ENCODE peak calls at places on chromosomes 4 and X, in nine cellular contexts. One of them, this sample, is unnamed.

GRCh38 chr4:10135252-10135651 is 18.7 kb upstream of the WDR1 start:
- DNase-seq in endothelial cell of umbilical vein: no peak
- DNase-seq in esophagus squamous epithelium: no peak
- DNase-seq in tibial nerve: no peak
- DNase-seq in lower leg skin: no peak
- DNase-seq in transverse colon: no peak
- DNase-seq in K562: no peak
- DNase-seq in IMR-90: no peak
- DNase-seq in H1: no peak
- DNase-seq in this sample: no peak

GRCh38 chrX:57583477-57583876 is 8.3 kb upstream of the ZXDB start:
- DNase-seq in H1: no peak
- DNase-seq in transverse colon: peak
- DNase-seq in endothelial cell of umbilical vein: no peak
- DNase-seq in tibial nerve: no peak
- DNase-seq in K562: no peak
- DNase-seq in lower leg skin: no peak
- DNase-seq in esophagus squamous epithelium: no peak
- DNase-seq in IMR-90: no peak
- DNase-seq in this sample: no peak

GRCh38 chr4:8704632-8705031 is 112.1 kb downstream of the CPZ start:
- DNase-seq in K562: no peak
- DNase-seq in H1: no peak
- DNase-seq in lower leg skin: no peak
- DNase-seq in endothelial cell of umbilical vein: no peak
- DNase-seq in tibial nerve: no peak
- DNase-seq in esophagus squamous epithelium: no peak
- DNase-seq in IMR-90: no peak
- DNase-seq in transverse colon: no peak
- DNase-seq in this sample: no peak

GRCh38 chr4:46804781-46805413 is 104.1 kb downstream of the COX7B2 start:
- DNase-seq in lower leg skin: no peak
- DNase-seq in endothelial cell of umbilical vein: no peak
- DNase-seq in H1: no peak
- DNase-seq in IMR-90: no peak
- DNase-seq in transverse colon: no peak
- DNase-seq in K562: no peak
- DNase-seq in tibial nerve: no peak
- DNase-seq in esophagus squamous epithelium: no peak
- DNase-seq in this sample: no peak

GRCh38 chr4:91936301-91936700 is 367.5 kb upstream of the GRID2 start:
- DNase-seq in endothelial cell of umbilical vein: no peak
- DNase-seq in K562: no peak
- DNase-seq in IMR-90: peak
- DNase-seq in lower leg skin: no peak
- DNase-seq in transverse colon: no peak
- DNase-seq in esophagus squamous epithelium: no peak
- DNase-seq in H1: no peak
- DNase-seq in tibial nerve: no peak
- DNase-seq in this sample: no peak

GRCh38 chr4:7261174-7261573 is 68.8 kb downstream of the SORCS2 start:
- DNase-seq in K562: no peak
- DNase-seq in endothelial cell of umbilical vein: no peak
- DNase-seq in IMR-90: no peak
- DNase-seq in lower leg skin: no peak
- DNase-seq in H1: no peak
- DNase-seq in tibial nerve: no peak
- DNase-seq in esophagus squamous epithelium: no peak
- DNase-seq in transverse colon: no peak
- DNase-seq in this sample: no peak

GRCh38 chr4:48410812-48411211 is 69.5 kb downstream of the SLAIN2 start:
- DNase-seq in IMR-90: no peak
- DNase-seq in esophagus squamous epithelium: no peak
- DNase-seq in endothelial cell of umbilical vein: no peak
- DNase-seq in transverse colon: no peak
- DNase-seq in H1: no peak
- DNase-seq in lower leg skin: no peak
- DNase-seq in tibial nerve: no peak
- DNase-seq in K562: no peak
- DNase-seq in this sample: no peak

GRCh38 chrX:20066968-20067708 is 49.6 kb downstream of the MAP7D2 start:
- DNase-seq in IMR-90: peak
- DNase-seq in endothelial cell of umbilical vein: peak
- DNase-seq in esophagus squamous epithelium: no peak
- DNase-seq in transverse colon: peak
- DNase-seq in lower leg skin: no peak
- DNase-seq in tibial nerve: no peak
- DNase-seq in K562: peak
- DNase-seq in H1: no peak
- DNase-seq in this sample: no peak

GRCh38 chrX:153969904-153970397 is 1.7 kb downstream of the HCFC1 start:
- DNase-seq in transverse colon: no peak
- DNase-seq in IMR-90: peak
- DNase-seq in K562: peak
- DNase-seq in endothelial cell of umbilical vein: peak
- DNase-seq in tibial nerve: no peak
- DNase-seq in esophagus squamous epithelium: no peak
- DNase-seq in H1: no peak
- DNase-seq in lower leg skin: no peak
- DNase-seq in this sample: no peak

GRCh38 chrX:112800901-112801775 is 39.5 kb downstream of the AMOT start:
- DNase-seq in IMR-90: no peak
- DNase-seq in K562: no peak
- DNase-seq in tibial nerve: no peak
- DNase-seq in H1: no peak
- DNase-seq in endothelial cell of umbilical vein: no peak
- DNase-seq in transverse colon: no peak
- DNase-seq in lower leg skin: no peak
- DNase-seq in esophagus squamous epithelium: no peak
- DNase-seq in this sample: no peak

GRCh38 chr4:182881928-182882327 is 35.3 kb downstream of the DCTD start:
- DNase-seq in esophagus squamous epithelium: no peak
- DNase-seq in endothelial cell of umbilical vein: no peak
- DNase-seq in K562: no peak
- DNase-seq in H1: no peak
- DNase-seq in tibial nerve: peak
- DNase-seq in transverse colon: no peak
- DNase-seq in lower leg skin: no peak
- DNase-seq in IMR-90: no peak
- DNase-seq in this sample: no peak

GRCh38 chr4:98521486-98521885 is 136.9 kb downstream of the TSPAN5 start:
- DNase-seq in transverse colon: no peak
- DNase-seq in IMR-90: no peak
- DNase-seq in K562: no peak
- DNase-seq in tibial nerve: no peak
- DNase-seq in esophagus squamous epithelium: no peak
- DNase-seq in H1: no peak
- DNase-seq in endothelial cell of umbilical vein: no peak
- DNase-seq in lower leg skin: no peak
- DNase-seq in this sample: no peak
- TF ChIP-seq POLR2A in transverse colon: no peak
- TF ChIP-seq POLR2A in IMR-90: no peak
- TF ChIP-seq POLR2A in K562: no peak
- TF ChIP-seq POLR2A in tibial nerve: no peak
- TF ChIP-seq POLR2A in esophagus squamous epithelium: no peak
- TF ChIP-seq POLR2A in H1: no peak
- TF ChIP-seq POLR2A in endothelial cell of umbilical vein: no peak
- TF ChIP-seq POLR2A in lower leg skin: no peak
- TF ChIP-seq POLR2A in this sample: no peak

DNA sequence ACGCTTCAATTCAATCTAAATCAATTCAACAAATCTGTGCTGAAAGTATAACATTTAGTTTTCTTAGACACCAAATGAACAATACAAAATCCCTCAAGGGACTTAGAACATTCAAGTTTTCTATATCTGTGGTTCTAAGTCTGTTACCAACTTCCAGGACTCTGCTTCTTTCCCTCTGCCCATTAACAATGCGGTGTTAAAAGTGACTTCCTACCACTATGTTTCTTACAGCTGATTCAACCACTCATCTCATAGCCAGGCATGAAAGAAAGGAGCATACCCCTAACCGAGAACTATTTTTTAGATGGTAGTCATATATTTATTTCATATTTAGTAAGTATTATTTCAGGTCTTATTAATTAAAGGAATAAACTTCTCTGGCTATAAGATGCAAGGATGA is 38.9 kb downstream of the PPA2 start:
- DNase-seq in IMR-90: no peak
- DNase-seq in lower leg skin: no peak
- DNase-seq in K562: no peak
- DNase-seq in H1: no peak
- DNase-seq in esophagus squamous epithelium: no peak
- DNase-seq in tibial nerve: no peak
- DNase-seq in transverse colon: no peak
- DNase-seq in endothelial cell of umbilical vein: no peak
- DNase-seq in this sample: no peak
- TF ChIP-seq POLR2A in IMR-90: no peak
- TF ChIP-seq POLR2A in lower leg skin: no peak
- TF ChIP-seq POLR2A in K562: no peak
- TF ChIP-seq POLR2A in H1: no peak
- TF ChIP-seq POLR2A in esophagus squamous epithelium: no peak
- TF ChIP-seq POLR2A in tibial nerve: no peak
- TF ChIP-seq POLR2A in transverse colon: no peak
- TF ChIP-seq POLR2A in endothelial cell of umbilical vein: no peak
- TF ChIP-seq POLR2A in this sample: no peak

DNA sequence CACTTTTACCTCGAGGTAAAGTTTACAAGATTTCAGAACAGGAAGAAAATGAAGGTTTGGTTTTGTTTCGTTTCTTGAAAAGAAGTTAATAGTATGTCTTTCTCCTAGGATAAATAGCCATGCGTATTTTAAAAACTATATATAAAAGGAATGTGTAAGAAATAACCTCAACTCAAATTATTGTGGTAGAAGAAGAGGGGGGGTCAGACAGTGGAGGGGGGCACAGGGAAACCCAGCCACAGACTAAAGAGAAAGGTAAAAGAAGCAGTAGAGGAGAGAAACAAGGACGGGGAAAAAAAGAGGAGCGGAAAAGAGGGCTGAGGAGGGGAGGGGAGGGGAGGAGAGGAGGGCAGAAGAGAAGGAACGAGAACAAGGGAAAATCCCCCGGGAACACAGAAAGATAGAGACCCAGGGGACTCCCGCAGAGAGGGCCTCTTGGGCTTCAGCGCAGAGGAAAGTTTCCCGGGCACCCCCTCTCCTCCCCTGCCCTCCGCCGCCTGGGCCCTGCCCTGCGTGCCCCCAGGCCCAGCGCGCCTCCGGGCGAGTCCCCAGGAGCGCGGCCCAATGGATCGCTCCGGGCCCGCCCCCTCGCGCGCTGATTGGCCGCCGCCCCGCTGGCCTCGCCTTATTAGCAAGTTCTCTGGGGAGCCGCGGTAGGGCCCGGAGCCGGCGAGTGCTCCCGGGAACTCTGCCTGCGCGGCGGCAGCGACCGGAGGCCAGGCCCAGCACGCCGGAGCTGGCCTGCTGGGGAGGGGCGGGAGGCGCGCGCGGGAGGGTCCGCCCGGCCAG is at the start of gene MSX1:
- DNase-seq in lower leg skin: peak
- DNase-seq in K562: peak
- DNase-seq in tibial nerve: peak
- DNase-seq in endothelial cell of umbilical vein: peak
- DNase-seq in IMR-90: peak
- DNase-seq in transverse colon: peak
- DNase-seq in esophagus squamous epithelium: no peak
- DNase-seq in H1: peak
- DNase-seq in this sample: peak
- TF ChIP-seq POLR2A in lower leg skin: peak
- TF ChIP-seq POLR2A in K562: peak
- TF ChIP-seq POLR2A in tibial nerve: no peak
- TF ChIP-seq POLR2A in endothelial cell of umbilical vein: peak
- TF ChIP-seq POLR2A in IMR-90: peak
- TF ChIP-seq POLR2A in transverse colon: no peak
- TF ChIP-seq POLR2A in esophagus squamous epithelium: peak
- TF ChIP-seq POLR2A in H1: no peak
- TF ChIP-seq POLR2A in this sample: peak

GRCh38 chr4:184350213-184350817 is 124.0 kb downstream of the IRF2 start:
- DNase-seq in IMR-90: no peak
- DNase-seq in esophagus squamous epithelium: no peak
- DNase-seq in lower leg skin: no peak
- DNase-seq in tibial nerve: no peak
- DNase-seq in H1: no peak
- DNase-seq in transverse colon: no peak
- DNase-seq in endothelial cell of umbilical vein: no peak
- DNase-seq in K562: no peak
- DNase-seq in this sample: no peak

GRCh38 chr4:184350964-184351363 is 123.4 kb downstream of the IRF2 start:
- DNase-seq in transverse colon: no peak
- DNase-seq in endothelial cell of umbilical vein: no peak
- DNase-seq in esophagus squamous epithelium: no peak
- DNase-seq in K562: no peak
- DNase-seq in IMR-90: no peak
- DNase-seq in lower leg skin: no peak
- DNase-seq in H1: no peak
- DNase-seq in tibial nerve: no peak
- DNase-seq in this sample: no peak

GRCh38 chr4:184349283-184350039 is 124.9 kb downstream of the IRF2 start:
- DNase-seq in endothelial cell of umbilical vein: no peak
- DNase-seq in K562: no peak
- DNase-seq in transverse colon: peak
- DNase-seq in tibial nerve: no peak
- DNase-seq in esophagus squamous epithelium: no peak
- DNase-seq in H1: no peak
- DNase-seq in lower leg skin: no peak
- DNase-seq in IMR-90: no peak
- DNase-seq in this sample: no peak

GRCh38 chr4:184347251-184348239 is 126.8 kb downstream of the IRF2 start:
- DNase-seq in esophagus squamous epithelium: no peak
- DNase-seq in H1: no peak
- DNase-seq in lower leg skin: peak
- DNase-seq in K562: peak
- DNase-seq in transverse colon: peak
- DNase-seq in tibial nerve: no peak
- DNase-seq in IMR-90: peak
- DNase-seq in endothelial cell of umbilical vein: peak
- DNase-seq in this sample: no peak

DNA sequence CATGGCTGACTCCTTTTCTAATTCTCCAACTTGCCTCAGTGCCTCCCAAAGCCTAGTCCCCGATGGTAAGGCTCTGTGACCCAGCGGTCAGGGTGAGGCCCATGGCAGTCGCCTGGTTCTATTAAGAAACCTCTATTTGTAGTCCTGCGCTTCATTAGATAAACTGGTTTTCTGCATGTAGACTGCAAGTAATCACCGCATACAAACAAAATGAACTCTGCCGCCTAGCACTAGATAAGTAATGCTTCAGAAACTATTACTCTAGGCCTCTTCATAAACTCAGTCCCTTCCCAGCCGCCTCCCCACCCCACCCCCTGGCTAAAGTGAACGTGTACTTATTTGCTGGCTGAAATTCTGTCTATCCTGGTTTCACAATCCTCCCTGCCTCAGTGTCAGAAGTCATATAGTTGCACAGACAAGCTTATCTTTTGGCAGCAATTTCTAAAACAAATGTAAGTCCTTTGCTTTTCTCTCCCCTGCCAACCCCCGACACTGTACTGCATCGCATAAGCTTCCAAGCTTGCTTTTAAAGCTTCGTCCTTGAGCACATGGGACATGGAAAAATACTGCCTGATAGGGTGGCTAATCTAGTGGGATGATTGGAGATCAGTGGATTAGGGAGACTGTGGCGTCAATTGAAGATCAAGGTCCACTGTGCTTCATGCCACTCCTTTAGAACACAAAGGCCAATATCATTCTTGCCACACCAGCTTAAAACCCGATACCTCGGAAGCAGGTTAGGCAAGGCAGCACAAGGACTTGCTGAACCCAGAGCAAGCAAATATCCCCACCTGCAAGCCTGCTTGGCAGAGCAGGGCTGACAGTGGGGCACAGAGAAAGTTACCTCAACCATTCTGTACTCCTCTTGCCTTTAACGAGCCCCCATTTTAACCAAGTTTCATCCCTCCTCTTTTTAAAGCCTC is 125.8 kb downstream of the IRF2 start:
- DNase-seq in endothelial cell of umbilical vein: no peak
- DNase-seq in transverse colon: peak
- DNase-seq in lower leg skin: no peak
- DNase-seq in H1: no peak
- DNase-seq in esophagus squamous epithelium: no peak
- DNase-seq in K562: peak
- DNase-seq in tibial nerve: no peak
- DNase-seq in IMR-90: peak
- DNase-seq in this sample: no peak
- TF ChIP-seq POLR2A in endothelial cell of umbilical vein: no peak
- TF ChIP-seq POLR2A in transverse colon: peak
- TF ChIP-seq POLR2A in lower leg skin: no peak
- TF ChIP-seq POLR2A in H1: no peak
- TF ChIP-seq POLR2A in esophagus squamous epithelium: no peak
- TF ChIP-seq POLR2A in K562: no peak
- TF ChIP-seq POLR2A in tibial nerve: no peak
- TF ChIP-seq POLR2A in IMR-90: no peak
- TF ChIP-seq POLR2A in this sample: no peak

This sample was measured in H54.